ENCODE peak calls at places on chromosomes 7 and 10, in four cellular contexts. M is tibial nerve; S is cardiac muscle cell; H is effector memory CD4-positive, alpha-beta T cell. N is an unnamed sample.

GRCh38 chr7:142303650-142304049 is 45.8 kb upstream of the PRSS58 start:
- DNase-seq in M (no peak), S (peak; percentile 58), H (no peak), N (no peak)

GRCh38 chr7:41268874-41269273 is 434.0 kb downstream of the INHBA start:
- DNase-seq in M (no peak), S (no peak), H (no peak), N (no peak)

GRCh38 chr7:124009321-124009720 is 23.5 kb downstream of the TMEM229A start:
- DNase-seq in M (no peak), S (no peak), H (no peak), N (no peak)

GRCh38 chr10:26480909-26481703 is 43.0 kb downstream of the APBB1IP start:
- DNase-seq in M (peak; percentile 27), S (no peak), H (no peak), N (no peak)

GRCh38 chr7:27953361-27953760 is 213.4 kb downstream of the TAX1BP1 start:
- DNase-seq in M (no peak), S (no peak), H (no peak), N (no peak)

GRCh38 chr7:78279035-78279434 is 480.5 kb downstream of the PHTF2 start:
- DNase-seq in M (no peak), S (no peak), H (no peak), N (no peak)

GRCh38 chr10:43117777-43118583 is 20.3 kb upstream of the CSGALNACT2 start:
- DNase-seq in M (no peak), S (no peak), H (no peak), N (no peak)

GRCh38 chr10:12186324-12186723 is 9.4 kb downstream of the NUDT5 start:
- DNase-seq in M (no peak), S (no peak), H (no peak), N (no peak)

GRCh38 chr10:112689327-112689726 is 242.3 kb downstream of the VTI1A start:
- DNase-seq in M (peak; percentile 12), S (peak; percentile 37), H (no peak), N (peak; percentile 52)

GRCh38 chr7:92831716-92832622 is 4.4 kb downstream of the CDK6 start:
- DNase-seq in M (no peak), S (no peak), H (no peak), N (peak; percentile 90)

GRCh38 chr7:137245890-137246289 is 97.6 kb downstream of the PTN start:
- DNase-seq in M (no peak), S (no peak), H (no peak), N (no peak)

GRCh38 chr7:11591943-11592342 is 240.1 kb downstream of the THSD7A start:
- DNase-seq in M (no peak), S (no peak), H (no peak), N (no peak)

GRCh38 chr7:55504093-55504859 is 68.0 kb downstream of the VOPP1 start:
- DNase-seq in M (no peak), S (peak; percentile 31), H (no peak), N (peak; percentile 23)

GRCh38 chr10:32417906-32418547 is 27.9 kb upstream of the CCDC7 start:
- DNase-seq in M (peak; percentile 36), S (no peak), H (no peak), N (no peak)

GRCh38 chr7:132876576-132876975 is 205.3 kb downstream of the CHCHD3 start:
- DNase-seq in M (no peak), S (no peak), H (no peak), N (no peak)

GRCh38 chr10:101222683-101223273 is 6.5 kb downstream of the LBX1 start:
- DNase-seq in M (no peak), S (no peak), H (no peak), N (no peak)

GRCh38 chr7:150941351-150941982 is 36.7 kb downstream of the KCNH2 start:
- DNase-seq in M (no peak), S (no peak), H (no peak), N (no peak)

GRCh38 chr7:35253182-35253679 is 669 bp downstream of the TBX20 start:
- DNase-seq in M (no peak), S (no peak), H (no peak), N (peak; percentile 46)

GRCh38 chr7:81608748-81609382 is 161.0 kb downstream of the HGF start:
- DNase-seq in M (no peak), S (no peak), H (no peak), N (no peak)

GRCh38 chr10:5434017-5434753 is 21.8 kb downstream of the NET1 start:
- DNase-seq in M (no peak), S (peak; percentile 68), H (no peak), N (peak; percentile 57)

GRCh38 chr10:103688451-103688850 is 166.9 kb downstream of the SH3PXD2A start:
- DNase-seq in M (no peak), S (no peak), H (no peak), N (no peak)

GRCh38 chr10:102962259-102962658 is 44.2 kb downstream of the CNNM2 start:
- DNase-seq in M (no peak), S (no peak), H (no peak), N (no peak)

GRCh38 chr10:32437334-32437733 is 8.6 kb upstream of the CCDC7 start:
- DNase-seq in M (no peak), S (no peak), H (no peak), N (no peak)

GRCh38 chr10:122561212-122561611 is 658 bp downstream of the DMBT1 start:
- DNase-seq in M (no peak), S (peak; percentile 39), H (no peak), N (no peak)

GRCh38 chr10:131555406-131555805 is 243.9 kb upstream of the TCERG1L start:
- DNase-seq in M (no peak), S (no peak), H (no peak), N (no peak)

GRCh38 chr7:118109607-118110006 is 74.4 kb upstream of the LSM8 start:
- DNase-seq in M (no peak), S (no peak), H (no peak), N (no peak)

GRCh38 chr10:104273899-104274575 is 5.1 kb downstream of the GSTO2 start:
- DNase-seq in M (no peak), S (no peak), H (no peak), N (no peak)

GRCh38 chr7:136845899-136846465 is 22.5 kb upstream of the CHRM2 start:
- DNase-seq in M (no peak), S (no peak), H (no peak), N (no peak)

GRCh38 chr10:86360657-86361056 is 5.9 kb downstream of the GRID1 start:
- DNase-seq in M (no peak), S (no peak), H (no peak), N (no peak)

GRCh38 chr10:110762109-110762848 is 109.4 kb upstream of the PDCD4 start:
- DNase-seq in M (no peak), S (no peak), H (no peak), N (no peak)

GRCh38 chr10:74096777-74097176 is 53.9 kb downstream of the AP3M1 start:
- DNase-seq in M (no peak), S (no peak), H (no peak), N (no peak)

GRCh38 chr7:106062006-106062405 is 50.1 kb downstream of the SYPL1 start:
- DNase-seq in M (no peak), S (no peak), H (no peak), N (no peak)
- H3K4me1 ChIP-seq in M (no peaks in the 10 kb centered on the region), S (no peaks in the 10 kb centered on the region), H (no peaks in the 10 kb centered on the region), N (peaks cover 14% of the 10 kb centered on the region)

GRCh38 chr7:140641532-140642191 is 1.0 kb upstream of the DENND2A start:
- DNase-seq in M (no peak), S (no peak), H (no peak), N (no peak)

GRCh38 chr7:140640727-140641531 is at the start of gene DENND2A:
- DNase-seq in M (peak; percentile 54), S (peak; percentile 84), H (no peak), N (peak; percentile 60)

GRCh38 chr7:140638311-140638791 is 2.3 kb downstream of the DENND2A start:
- DNase-seq in M (no peak), S (no peak), H (no peak), N (peak; percentile 79)

GRCh38 chr7:140639366-140640053 is 1.1 kb downstream of the DENND2A start:
- DNase-seq in M (peak; percentile 50), S (no peak), H (no peak), N (peak; percentile 93)

DNA sequence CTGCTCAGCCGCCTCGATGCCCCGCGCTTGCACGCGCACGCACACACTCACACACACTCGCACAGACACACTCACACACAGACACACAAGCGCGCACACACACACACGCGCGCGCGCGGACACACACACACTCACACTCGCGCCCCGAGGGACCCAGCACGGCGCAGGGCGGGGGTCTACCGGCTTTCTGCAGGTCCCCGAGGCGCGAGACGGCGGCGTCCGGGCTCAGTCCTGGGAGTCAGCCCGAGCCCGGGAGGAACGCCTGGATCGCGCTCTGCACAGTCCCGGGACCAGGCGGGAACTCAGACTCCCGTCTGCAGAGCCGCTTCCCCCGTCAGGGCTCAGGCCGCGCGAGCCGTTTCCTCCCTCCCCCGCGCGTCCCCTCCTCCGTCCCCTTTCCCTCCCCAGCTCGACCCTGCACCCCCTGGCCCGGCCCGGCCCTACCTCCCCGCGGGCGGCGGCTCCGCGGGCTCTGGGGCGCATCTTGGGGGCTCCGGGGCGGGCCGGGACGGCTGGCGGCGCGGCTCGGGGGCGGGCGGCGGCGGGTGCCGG is 477 bp downstream of the DENND2A start:
- DNase-seq in M (no peak), S (peak; percentile 71), H (no peak), N (peak; percentile 62)
- H3K27ac ChIP-seq in M (peak overlapping the region; percentile 78), S (no peak overlapping the region), H (no peak overlapping the region), N (peak overlapping the region; percentile 86)

GRCh38 chr10:117536862-117537435 is 5.6 kb upstream of the EMX2 start:
- DNase-seq in M (no peak), S (no peak), H (no peak), N (no peak)

GRCh38 chr10:117536359-117536861 is 6.1 kb upstream of the EMX2 start:
- DNase-seq in M (no peak), S (no peak), H (no peak), N (no peak)

GRCh38 chr10:117537904-117538524 is 4.5 kb upstream of the EMX2 start:
- DNase-seq in M (no peak), S (no peak), H (no peak), N (no peak)

GRCh38 chr10:117535752-117536358 is 6.7 kb upstream of the EMX2 start:
- DNase-seq in M (no peak), S (no peak), H (no peak), N (no peak)

GRCh38 chr10:117537436-117537903 is 5.1 kb upstream of the EMX2 start:
- DNase-seq in M (no peak), S (peak; percentile 69), H (no peak), N (peak; percentile 12)
- H3K4me1 ChIP-seq in M (no peaks in the 10 kb centered on the region), S (peaks cover 6% of the 10 kb centered on the region), H (peaks cover 3% of the 10 kb centered on the region), N (peaks cover 5% of the 10 kb centered on the region)

DNA sequence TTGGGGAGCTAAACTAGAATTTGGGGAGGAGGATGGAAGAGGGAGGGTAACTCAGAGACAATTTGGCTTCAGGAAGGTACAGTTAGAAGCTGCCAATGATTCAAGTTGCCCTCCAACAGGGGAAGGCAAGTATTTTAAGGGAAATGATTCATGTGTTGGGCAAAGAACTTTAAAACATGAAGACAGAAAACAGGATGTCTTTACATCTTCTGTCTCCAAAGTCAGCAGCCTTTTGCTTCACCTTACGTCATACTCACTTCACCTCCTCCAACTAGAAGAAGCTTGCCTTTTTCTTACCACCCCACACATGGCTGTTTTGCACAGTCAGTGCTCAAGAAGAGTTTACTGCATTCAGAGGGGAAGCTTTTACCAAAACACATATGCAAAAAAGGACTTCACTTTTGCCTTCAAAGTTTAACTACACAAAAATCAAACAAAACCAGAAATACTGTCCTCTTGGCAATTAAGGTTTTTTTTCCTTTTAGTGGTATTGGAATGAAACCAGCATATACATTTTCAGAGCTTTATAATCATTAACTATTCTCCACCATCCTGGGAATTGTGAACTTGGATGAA is 36.0 kb downstream of the PPP1R3C start:
- DNase-seq in M (no peak), S (no peak), H (no peak), N (no peak)
- H3K27ac ChIP-seq in M (peak overlapping the region; percentile 67), S (peak overlapping the region; percentile 79), H (no peak overlapping the region), N (peak overlapping the region; percentile 23)

N was measured in SJSA1.